ENCODE peak calls at places on chromosomes 1 and 21, in six cellular contexts. R is GM06990; J is hypothalamus; I is K562; K is head of caudate nucleus; Y is stimulated activated CD4-positive, alpha-beta T cell treated with anti-CD3 and anti-CD28 coated beads, Interleukin-12 subunit alpha, Interleukin-12 subunit beta, amount 100 ng/mL, for 4 hours. T is an unnamed sample.

GRCh38 chr1:37999434-38000232 is 5.7 kb downstream of the FHL3 start:
- DNase-seq in R (no peak), J (no peak), I (peak), K (no peak), Y (no peak), T (no peak)

GRCh38 chr1:30748699-30749401 is 8.7 kb downstream of the LAPTM5 start:
- DNase-seq in R (no peak), J (no peak), I (no peak), K (no peak), Y (peak), T (peak)

GRCh38 chr1:31787261-31787660 is 23.1 kb upstream of the ADGRB2 start:
- DNase-seq in R (no peak), J (no peak), I (no peak), K (no peak), Y (no peak), T (no peak)

GRCh38 chr21:40886006-40886405 is 39.0 kb upstream of the DSCAM start:
- DNase-seq in R (no peak), J (no peak), I (no peak), K (no peak), Y (no peak), T (no peak)

GRCh38 chr1:246559310-246559709 is 6.8 kb downstream of the TFB2M start:
- DNase-seq in R (no peak), J (no peak), I (no peak), K (no peak), Y (no peak), T (no peak)

GRCh38 chr1:117009132-117009531 is 7.6 kb downstream of the CD101 start:
- DNase-seq in R (no peak), J (no peak), I (no peak), K (no peak), Y (no peak), T (no peak)

GRCh38 chr1:228403231-228403631 is 3.4 kb downstream of the TRIM11 start:
- DNase-seq in R (no peak), J (no peak), I (no peak), K (no peak), Y (no peak), T (no peak)

GRCh38 chr1:53401815-53402745 is 57.1 kb upstream of the DMRTB1 start:
- DNase-seq in R (no peak), J (no peak), I (no peak), K (no peak), Y (no peak), T (no peak)

GRCh38 chr1:211541715-211542477 is 37.1 kb downstream of the SLC30A1 start:
- DNase-seq in R (no peak), J (no peak), I (no peak), K (peak), Y (no peak), T (no peak)

GRCh38 chr1:93113127-93113526 is 34.0 kb downstream of the MTF2 start:
- DNase-seq in R (no peak), J (no peak), I (no peak), K (no peak), Y (no peak), T (no peak)

GRCh38 chr1:61782771-61783170 is 40.5 kb downstream of the PATJ start:
- DNase-seq in R (peak), J (no peak), I (no peak), K (no peak), Y (peak), T (no peak)

GRCh38 chr1:27150183-27150582 is 4.7 kb downstream of the SLC9A1 start:
- DNase-seq in R (no peak), J (no peak), I (no peak), K (no peak), Y (no peak), T (no peak)

GRCh38 chr21:21076051-21076450 is 77.8 kb downstream of the NCAM2 start:
- DNase-seq in R (no peak), J (no peak), I (no peak), K (no peak), Y (no peak), T (no peak)

GRCh38 chr1:51569284-51570062 is 47.4 kb upstream of the OSBPL9 start:
- DNase-seq in R (peak), J (no peak), I (peak), K (no peak), Y (peak), T (no peak)

GRCh38 chr1:177871633-177872562 is 98.0 kb downstream of the SEC16B start:
- DNase-seq in R (no peak), J (no peak), I (no peak), K (no peak), Y (no peak), T (no peak)

GRCh38 chr21:26041441-26042180 is 129.0 kb downstream of the APP start:
- DNase-seq in R (no peak), J (no peak), I (no peak), K (no peak), Y (no peak), T (no peak)

GRCh38 chr1:108117908-108118902 is 81.9 kb downstream of the SLC25A24 start:
- DNase-seq in R (no peak), J (no peak), I (no peak), K (no peak), Y (no peak), T (no peak)

GRCh38 chr1:201888282-201889033 is at the start of gene SHISA4:
- DNase-seq in R (no peak), J (peak), I (peak), K (peak), Y (peak), T (no peak)

GRCh38 chr21:16239659-16240265 is 510.0 kb downstream of the USP25 start:
- DNase-seq in R (no peak), J (no peak), I (no peak), K (no peak), Y (no peak), T (no peak)

GRCh38 chr21:43847301-43847700 is 17.7 kb upstream of the AGPAT3 start:
- DNase-seq in R (no peak), J (no peak), I (no peak), K (no peak), Y (no peak), T (no peak)

GRCh38 chr1:25140073-25140797 is 92.1 kb downstream of the SYF2 start:
- DNase-seq in R (peak), J (no peak), I (no peak), K (no peak), Y (no peak), T (peak)

GRCh38 chr21:35619184-35619583 is 441.1 kb downstream of the SETD4 start:
- DNase-seq in R (no peak), J (no peak), I (no peak), K (no peak), Y (no peak), T (no peak)

GRCh38 chr1:226098870-226099832 is 36.6 kb downstream of the H3-3A start:
- DNase-seq in R (no peak), J (no peak), I (no peak), K (no peak), Y (no peak), T (no peak)

GRCh38 chr1:156151093-156151688 is 2.2 kb upstream of the SEMA4A start:
- DNase-seq in R (peak), J (no peak), I (no peak), K (no peak), Y (no peak), T (peak)

GRCh38 chr21:7933923-7934322 is 2587.5 kb upstream of the TPTE start:
- DNase-seq in R (no peak), J (no peak), I (no peak), K (no peak), Y (no peak), T (no peak)

GRCh38 chr1:38418195-38419030 is 371.8 kb upstream of the POU3F1 start:
- DNase-seq in R (no peak), J (no peak), I (no peak), K (no peak), Y (no peak), T (no peak)

GRCh38 chr1:245292571-245292970 is 137.8 kb downstream of the KIF26B start:
- DNase-seq in R (no peak), J (no peak), I (no peak), K (no peak), Y (no peak), T (no peak)

GRCh38 chr1:32774950-32775634 is 42.1 kb downstream of the YARS1 start:
- DNase-seq in R (no peak), J (no peak), I (no peak), K (no peak), Y (no peak), T (no peak)

GRCh38 chr1:118136511-118136937 is 48.5 kb downstream of the SPAG17 start:
- DNase-seq in R (peak), J (no peak), I (no peak), K (no peak), Y (peak), T (peak)

GRCh38 chr1:177629526-177629925 is 340.3 kb downstream of the SEC16B start:
- DNase-seq in R (no peak), J (no peak), I (no peak), K (no peak), Y (no peak), T (no peak)

GRCh38 chr1:32246888-32247273 is at the start of gene FAM167B:
- DNase-seq in R (no peak), J (no peak), I (no peak), K (no peak), Y (no peak), T (no peak)

GRCh38 chr1:162899422-162900168 is 38.6 kb upstream of the CCDC190 start:
- DNase-seq in R (no peak), J (no peak), I (no peak), K (no peak), Y (no peak), T (no peak)

GRCh38 chr1:2093636-2094035 is 43.4 kb downstream of the PRKCZ start:
- DNase-seq in R (no peak), J (no peak), I (no peak), K (no peak), Y (no peak), T (no peak)

GRCh38 chr1:192002063-192002462 is 156.2 kb upstream of the RGS18 start:
- DNase-seq in R (no peak), J (no peak), I (no peak), K (no peak), Y (no peak), T (no peak)

GRCh38 chr21:44987301-44987885 is 47.6 kb downstream of the SLX9 start:
- DNase-seq in R (no peak), J (no peak), I (no peak), K (no peak), Y (no peak), T (no peak)

GRCh38 chr1:37825508-37825907 is 17.5 kb upstream of the YRDC start:
- DNase-seq in R (no peak), J (no peak), I (no peak), K (no peak), Y (no peak), T (no peak)

GRCh38 chr21:26769613-26770188 is 75.5 kb downstream of the ADAMTS1 start:
- DNase-seq in R (no peak), J (no peak), I (no peak), K (no peak), Y (no peak), T (no peak)

GRCh38 chr1:37035828-37036666 is 1.7 kb upstream of the GRIK3 start:
- DNase-seq in R (peak), J (no peak), I (peak), K (no peak), Y (no peak), T (peak)

GRCh38 chr1:161133220-161133740 is 813 bp upstream of the DEDD start:
- DNase-seq in R (no peak), J (no peak), I (no peak), K (no peak), Y (no peak), T (no peak)

T was measured in stimulated activated naive B cell treated with anti-CD40 and anti-IgM and Interleukin-4, amounts not matched to agents 10 μg/mL and 1 μg/mL and 100 μg/mL, for 72 hours.